ENCODE peak calls at places on chromosomes 12 and 14, in ten cellular contexts. H is activated CD4-positive, alpha-beta T cell treated with anti-CD3 and anti-CD28 coated beads for 24 hours; I is tibial artery; G is CD8-positive, alpha-beta memory T cell; Q is foreskin melanocyte; R is adipocyte; Y is naive B cell; M is NCI-H1417; O is activated naive CD8-positive, alpha-beta T cell treated with anti-CD3 and anti-CD28 coated beads for 36 hours; K is NCI-H1105 treated with DMSO at 0.1 percent for 48 hours. T is an unnamed sample.

GRCh38 chr12:32881107-32881506 is 15.5 kb downstream of the PKP2 start:
- DNase-seq in O (no peak), K (no peak), I (no peak), Y (no peak), M (no peak), H (no peak), R (no peak), Q (no peak), G (no peak), T (no peak)

GRCh38 chr14:77026930-77027537 is 1.5 kb downstream of the IRF2BPL start:
- DNase-seq in I (peak; percentile 73), R (peak; percentile 55), Y (peak; percentile 57), O (peak; percentile 60), M (peak; percentile 84), G (peak; percentile 51), Q (no peak), H (no peak), K (peak; percentile 47), T (no peak)

GRCh38 chr12:14629832-14630688 is 62.4 kb upstream of the PLBD1 start:
- DNase-seq in G (peak; percentile 48), K (peak; percentile 81), O (peak; percentile 43), Y (peak; percentile 58), Q (peak; percentile 59), R (peak; percentile 86), H (peak; percentile 47), M (peak; percentile 76), I (peak; percentile 83), T (peak; percentile 64)

GRCh38 chr12:24479131-24479530 is 469.8 kb downstream of the BCAT1 start:
- DNase-seq in G (no peak), Q (no peak), Y (no peak), K (no peak), R (no peak), H (no peak), I (no peak), O (no peak), M (no peak), T (no peak)

GRCh38 chr12:25058619-25059018 is 109.7 kb upstream of the BCAT1 start:
- DNase-seq in Q (no peak), K (no peak), I (no peak), M (no peak), Y (no peak), H (no peak), O (no peak), G (no peak), R (no peak), T (no peak)

GRCh38 chr14:39232554-39233415 is 930 bp upstream of the MIA2 start:
- DNase-seq in Y (no peak), M (no peak), Q (no peak), H (no peak), K (no peak), G (no peak), I (no peak), O (no peak), R (peak; percentile 86), T (no peak)

GRCh38 chr12:105617141-105617540 is 286.6 kb downstream of the C12orf75 start:
- DNase-seq in Q (no peak), K (no peak), R (no peak), Y (no peak), H (no peak), G (no peak), O (no peak), I (no peak), M (no peak), T (no peak)

GRCh38 chr14:64654072-64654899 is 49.9 kb upstream of the PLEKHG3 start:
- DNase-seq in K (no peak), H (no peak), Q (no peak), G (no peak), M (no peak), R (peak; percentile 79), Y (no peak), I (no peak), O (no peak), T (no peak)

GRCh38 chr14:99884834-99885648 is 91.8 kb downstream of the EML1 start:
- DNase-seq in M (peak; percentile 44), Q (peak; percentile 45), I (no peak), R (peak; percentile 90), H (peak; percentile 22), G (no peak), K (peak; percentile 66), Y (peak; percentile 39), O (no peak), T (no peak)